ENCODE peak calls at places on chromosomes 1 and 21, in eight cellular contexts. C, V, G, H, L, I, P and K are unnamed samples.

GRCh38 chr1:159752135-159752580 is 28.6 kb upstream of the DUSP23 start:
- ATAC-seq in V (peak; percentile 82), H (peak; percentile 76), P (peak; percentile 88), L (peak; percentile 84), I (peak; percentile 80), C (no peak), G (no peak), K (peak; percentile 91)

GRCh38 chr1:8238141-8239038 is 79.5 kb upstream of the SLC45A1 start:
- ATAC-seq in G (no peak), H (peak; percentile 57), V (peak; percentile 10), C (peak; percentile 74), P (peak; percentile 52), I (peak; percentile 77), L (no peak), K (peak; percentile 48)

GRCh38 chr1:115063238-115063901 is 25.9 kb downstream of the TSPAN2 start:
- ATAC-seq in V (no peak), C (no peak), H (no peak), P (no peak), G (peak; percentile 60), I (no peak), L (no peak), K (no peak)

GRCh38 chr1:216785211-216785610 is 62.0 kb upstream of the ESRRG start:
- ATAC-seq in L (no peak), G (no peak), I (no peak), V (peak; percentile 63), C (no peak), P (no peak), H (no peak), K (no peak)

GRCh38 chr21:26148834-26149354 is 21.7 kb downstream of the APP start:
- ATAC-seq in L (no peak), I (peak; percentile 66), V (no peak), H (no peak), C (peak; percentile 10), G (no peak), P (peak; percentile 48), K (peak; percentile 75)

GRCh38 chr1:205568469-205569361 is 63.1 kb downstream of the ELK4 start:
- ATAC-seq in G (peak; percentile 31), I (peak; percentile 39), P (peak; percentile 37), C (peak; percentile 72), H (peak; percentile 45), L (peak; percentile 51), V (no peak), K (peak; percentile 46)

GRCh38 chr1:166166701-166167394 is at the start of gene FAM78B:
- ATAC-seq in I (peak; percentile 91), V (peak; percentile 93), G (peak; percentile 38), L (peak; percentile 87), C (peak; percentile 63), P (peak; percentile 91), H (peak; percentile 93), K (peak; percentile 84)

GRCh38 chr1:119859647-119860046 is 36.7 kb downstream of the ADAM30 start:
- ATAC-seq in L (no peak), I (no peak), H (no peak), G (no peak), C (peak; percentile 99), P (peak; percentile 36), V (no peak), K (no peak)

GRCh38 chr1:26784023-26784871 is 3.5 kb upstream of the PIGV start:
- ATAC-seq in I (peak; percentile 3), G (no peak), V (peak; percentile 31), H (peak; percentile 72), P (peak; percentile 51), C (peak; percentile 17), L (no peak), K (peak; percentile 50)

GRCh38 chr1:228360533-228361313 is 45.9 kb downstream of the TRIM11 start:
- ATAC-seq in V (peak; percentile 4), C (no peak), H (no peak), I (no peak), P (no peak), L (no peak), G (no peak), K (no peak)

GRCh38 chr1:23371987-23372386 is 2.4 kb upstream of the ZNF436 start:
- ATAC-seq in H (no peak), G (no peak), L (no peak), I (no peak), V (no peak), P (no peak), C (no peak), K (no peak)

GRCh38 chr1:23381233-23381885 is 11.7 kb upstream of the ZNF436 start:
- ATAC-seq in C (no peak), H (no peak), G (no peak), I (no peak), L (no peak), V (no peak), P (no peak), K (no peak)

GRCh38 chr1:23380719-23381118 is 11.1 kb upstream of the ZNF436 start:
- ATAC-seq in V (no peak), P (no peak), H (no peak), C (no peak), I (no peak), L (no peak), G (no peak), K (no peak)

GRCh38 chr1:23372481-23372880 is 2.8 kb upstream of the ZNF436 start:
- ATAC-seq in H (no peak), G (no peak), I (no peak), P (no peak), L (no peak), V (no peak), C (no peak), K (no peak)

DNA sequence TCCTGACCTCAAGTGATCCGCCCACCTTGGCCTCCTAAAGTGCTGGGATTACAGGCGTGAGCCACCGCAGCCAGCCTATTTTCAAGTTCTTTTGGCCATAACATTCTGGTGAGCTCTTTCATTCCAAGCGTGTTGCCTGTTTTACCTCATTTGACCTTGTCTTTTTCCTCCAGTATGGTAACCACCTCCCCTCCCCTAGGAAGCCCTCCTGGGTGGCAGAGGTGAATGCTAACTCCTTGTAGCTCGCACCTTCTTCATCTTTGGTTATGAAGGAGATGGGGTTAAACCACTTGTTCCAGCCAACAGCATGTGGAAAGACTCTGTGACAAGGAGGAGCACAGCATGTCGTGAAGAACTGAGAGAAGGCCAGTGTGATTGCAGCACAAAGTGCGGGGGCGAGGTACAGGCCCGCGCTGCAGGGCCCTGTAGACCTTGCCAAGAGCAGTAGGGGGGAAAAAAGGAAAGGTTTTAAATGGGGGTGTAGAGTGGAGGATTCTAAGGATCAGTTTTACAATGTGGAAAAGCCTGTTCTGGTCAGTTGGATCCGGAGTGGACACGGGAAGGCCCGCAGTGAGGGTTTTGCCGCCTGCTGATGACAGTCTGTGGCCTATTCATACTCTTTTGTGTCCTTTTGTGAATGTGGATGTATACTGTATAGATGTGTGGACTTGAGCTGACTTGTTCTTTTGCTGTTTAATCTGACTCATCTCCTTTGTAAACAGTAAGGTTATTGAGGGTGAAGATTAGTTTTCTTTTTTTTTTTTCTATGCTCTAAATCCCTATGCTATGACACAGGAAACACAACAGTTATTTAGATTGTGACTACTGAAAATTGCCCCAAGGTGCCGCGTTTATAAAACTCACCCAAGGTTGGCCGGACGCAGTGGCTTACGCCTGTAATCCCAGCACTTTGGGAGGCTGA is 7.5 kb upstream of the ZNF436 start:
- ATAC-seq in I (peak; percentile 74), H (peak; percentile 39), G (no peak), C (peak; percentile 96), V (peak; percentile 58), P (peak; percentile 63), L (peak; percentile 45), K (peak; percentile 90)
- TF ChIP-seq CTCF in I (no peak), H (no peak), G (no peak), C (no peak), V (no peak), P (no peak), L (no peak), K (no peak)

DNA sequence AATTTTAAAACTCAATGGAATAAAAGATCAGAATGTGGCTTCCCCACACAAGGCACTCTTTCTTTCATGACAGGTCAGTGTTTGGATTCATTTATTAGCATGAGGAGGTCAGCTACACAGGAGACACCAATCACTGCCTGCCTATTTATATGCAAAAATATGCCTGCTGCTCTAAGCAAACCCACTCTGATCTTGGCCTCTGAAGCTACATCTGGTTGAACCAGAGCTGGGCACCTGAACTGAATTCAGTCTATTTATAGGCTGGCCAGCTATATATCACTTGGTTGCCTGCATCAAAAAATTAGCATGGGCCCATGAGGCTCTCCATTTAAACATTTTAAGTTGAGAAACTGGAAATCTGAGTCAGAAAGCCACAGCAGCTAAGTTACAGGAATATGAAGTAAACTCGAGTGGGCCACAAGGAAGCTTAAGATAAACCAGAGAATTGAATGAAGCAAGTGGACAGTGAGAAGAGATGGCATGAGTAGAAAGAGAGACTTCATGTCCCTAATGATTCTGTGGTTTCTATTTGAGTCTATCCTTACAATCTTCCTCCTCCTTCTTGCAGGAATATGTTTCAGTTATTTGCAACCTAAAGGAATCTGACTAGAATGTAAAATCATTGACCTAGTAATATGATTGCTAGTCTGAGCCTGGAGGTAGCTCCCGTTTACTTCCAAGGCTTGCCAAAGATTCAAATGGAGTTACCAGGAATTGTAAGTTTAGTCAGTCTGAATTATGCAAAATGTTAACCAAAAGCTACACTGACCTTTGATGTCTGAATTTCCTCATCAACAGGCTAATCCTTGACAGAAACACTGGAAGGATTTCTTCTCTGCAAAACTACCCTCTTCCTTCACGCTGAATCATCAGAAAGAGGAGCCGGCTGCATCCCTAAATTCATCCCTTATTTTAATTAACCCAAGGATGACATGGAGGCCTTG is 17.7 kb downstream of the DDAH1 start:
- ATAC-seq in L (peak; percentile 10), H (peak; percentile 82), G (no peak), P (no peak), C (no peak), I (no peak), V (peak; percentile 55), K (no peak)
- H3K27ac ChIP-seq in L (peak overlapping the region; percentile 73), H (peak overlapping the region; percentile 38), G (no peak overlapping the region), P (no peak overlapping the region), C (no peak overlapping the region), I (no peak overlapping the region), V (peak overlapping the region; percentile 52), K (peak overlapping the region; percentile 46)

GRCh38 chr1:171494086-171494485 is 8.8 kb downstream of the PRRC2C start:
- ATAC-seq in C (no peak), I (no peak), V (peak; percentile 32), P (no peak), H (no peak), L (no peak), G (no peak), K (no peak)
- H3K4me1 ChIP-seq in C (peaks cover under 1% of the 10 kb centered on the region), I (peaks cover 41% of the 10 kb centered on the region), V (peaks cover 42% of the 10 kb centered on the region), P (peaks cover 26% of the 10 kb centered on the region), H (peaks cover 14% of the 10 kb centered on the region), L (peaks cover 11% of the 10 kb centered on the region), G (peaks cover 82% of the 10 kb centered on the region), K (peaks cover 8% of the 10 kb centered on the region)

GRCh38 chr1:82759035-82759434 is 958.3 kb downstream of the ADGRL2 start:
- ATAC-seq in G (no peak), H (no peak), V (no peak), C (peak; percentile 42), I (no peak), P (no peak), L (no peak), K (no peak)
- TF ChIP-seq CTCF in G (no peak), H (no peak), V (no peak), C (peak; percentile 54), I (no peak), P (no peak), L (no peak), K (no peak)

GRCh38 chr1:53089478-53090226 is 27.6 kb downstream of the PODN start:
- ATAC-seq in I (no peak), L (no peak), H (peak; percentile 76), C (no peak), V (peak; percentile 21), G (no peak), P (no peak), K (no peak)
- H3K27ac ChIP-seq in I (no peak overlapping the region), L (no peak overlapping the region), H (no peak overlapping the region), C (no peak overlapping the region), V (no peak overlapping the region), G (no peak overlapping the region), P (no peak overlapping the region), K (no peak overlapping the region)